ENCODE peak calls at places on chromosomes 4 and X, in seven cellular contexts. W is naive B cell; P is stimulated activated CD4-positive, alpha-beta T cell treated with anti-CD3 and anti-CD28 coated beads, Interleukin-1b, Interleukin-23, amount 100 ng/mL, for 24 hours; H is stimulated activated CD8-positive, alpha-beta memory T cell treated with anti-CD3 and anti-CD28 coated beads, Interleukin-12 subunit alpha, Interleukin-12 subunit beta, amount 100 ng/mL, for 1 hour; R is uterus; Z is ACHN; C is CD14-positive monocyte. J is an unnamed sample.

GRCh38 chr4:97558204-97558804 is 585.0 kb downstream of the STPG2 start:
- DNase-seq in R (no peak), H (no peak), P (no peak), W (no peak), C (no peak), Z (no peak), J (no peak)

GRCh38 chrX:39050427-39050826 is 249.2 kb downstream of the MID1IP1 start:
- DNase-seq in Z (no peak), R (no peak), P (no peak), W (no peak), C (no peak), H (no peak), J (no peak)

GRCh38 chr4:6474705-6475457 is 2.5 kb upstream of the PPP2R2C start:
- DNase-seq in R (no peak), P (no peak), C (no peak), Z (no peak), H (no peak), W (no peak), J (no peak)

GRCh38 chrX:53435997-53436396 is 1.8 kb upstream of the HSD17B10 start:
- DNase-seq in Z (peak), W (peak), C (no peak), H (peak), R (peak), P (peak), J (peak)

GRCh38 chr4:31043382-31044062 is 323.4 kb downstream of the PCDH7 start:
- DNase-seq in H (no peak), P (no peak), C (no peak), Z (no peak), W (no peak), R (no peak), J (no peak)

GRCh38 chr4:3439391-3439790 is 2.4 kb upstream of the HGFAC start:
- DNase-seq in H (no peak), C (no peak), Z (no peak), P (no peak), W (no peak), R (no peak), J (no peak)

GRCh38 chrX:108945883-108946523 is 209.6 kb upstream of the IRS4 start:
- DNase-seq in Z (no peak), H (no peak), R (no peak), C (no peak), W (no peak), P (no peak), J (no peak)

GRCh38 chr4:14452001-14452400 is 550.3 kb upstream of the CPEB2 start:
- DNase-seq in Z (no peak), R (no peak), P (no peak), H (no peak), W (no peak), C (no peak), J (no peak)

GRCh38 chr4:10123227-10124101 is 6.9 kb upstream of the WDR1 start:
- DNase-seq in H (no peak), P (no peak), Z (no peak), C (no peak), R (no peak), W (no peak), J (no peak)

GRCh38 chrX:47380268-47380667 is 9.9 kb downstream of the ZNF157 start:
- DNase-seq in H (peak), W (peak), Z (no peak), C (no peak), R (peak), P (no peak), J (no peak)

GRCh38 chr4:71866212-71866885 is 82.5 kb upstream of the GC start:
- DNase-seq in H (no peak), C (no peak), W (no peak), Z (no peak), R (no peak), P (no peak), J (no peak)

GRCh38 chr4:155007660-155008176 is 200.7 kb upstream of the NPY2R start:
- DNase-seq in W (no peak), Z (no peak), R (no peak), C (no peak), P (no peak), H (no peak), J (no peak)

GRCh38 chrX:20374866-20375530 is 108.3 kb upstream of the RPS6KA3 start:
- DNase-seq in Z (no peak), C (no peak), R (no peak), H (no peak), P (no peak), W (peak), J (peak)

GRCh38 chr4:121072836-121073362 is 564 bp upstream of the NDNF start:
- DNase-seq in C (no peak), Z (no peak), W (no peak), R (no peak), P (no peak), H (no peak), J (no peak)